ENCODE peak calls at places on chromosomes 5 and 9, in seven cellular contexts. D is HCT116, X is PC-3, B is hepatocyte, W is neural progenitor cell, I is GM23338, P is MM.1S. F is an unnamed sample.

GRCh38 chr5:159734366-159734765 is 181.9 kb upstream of the ADRA1B start:
- DNase-seq in B (no peak), X (no peak), D (no peak), P (no peak), W (no peak), I (no peak), F (no peak)

GRCh38 chr5:120396186-120396585 is 67.9 kb upstream of the PRR16 start:
- DNase-seq in B (no peak), D (no peak), X (peak), I (no peak), W (no peak), P (no peak), F (peak)

GRCh38 chr5:115379622-115380344 is 83.3 kb upstream of the CCDC112 start:
- DNase-seq in D (peak), B (no peak), I (no peak), X (peak), P (peak), W (no peak), F (no peak)

GRCh38 chr9:3243676-3244075 is 282.1 kb downstream of the RFX3 start:
- DNase-seq in X (no peak), D (no peak), W (no peak), I (no peak), P (no peak), B (no peak), F (no peak)

GRCh38 chr5:147822686-147823491 is 8.6 kb downstream of the SPINK1 start:
- DNase-seq in P (peak), I (peak), B (peak), W (peak), X (peak), D (peak), F (peak)

GRCh38 chr9:68457803-68458202 is 82.9 kb downstream of the TMEM252 start:
- DNase-seq in P (no peak), I (no peak), W (no peak), B (no peak), D (no peak), X (peak), F (no peak)

GRCh38 chr5:43338856-43339255 is 25.6 kb upstream of the HMGCS1 start:
- DNase-seq in W (no peak), B (no peak), X (no peak), P (no peak), D (no peak), I (no peak), F (no peak)

GRCh38 chr9:134365791-134366222 is 39.6 kb downstream of the RXRA start:
- DNase-seq in P (no peak), W (peak), B (peak), X (no peak), I (peak), D (no peak), F (peak)

GRCh38 chr5:151492729-151493128 is 45.3 kb downstream of the SLC36A1 start:
- DNase-seq in P (no peak), D (peak), I (no peak), X (peak), B (no peak), W (no peak), F (peak)

GRCh38 chr9:109238677-109239076 is 71.6 kb upstream of the FRRS1L start:
- DNase-seq in B (no peak), P (no peak), D (no peak), W (no peak), X (peak), I (no peak), F (peak)

GRCh38 chr5:1386274-1386717 is 41.4 kb upstream of the CLPTM1L start:
- DNase-seq in X (peak), P (peak), B (peak), D (no peak), I (peak), W (peak), F (peak)

GRCh38 chr9:109001275-109001676 is 12.0 kb downstream of the CTNNAL1 start:
- DNase-seq in B (no peak), D (peak), W (no peak), X (peak), I (no peak), P (no peak), F (peak)

GRCh38 chr5:119166026-119166425 is 95.1 kb downstream of the DMXL1 start:
- DNase-seq in X (no peak), I (peak), B (no peak), D (no peak), P (no peak), W (no peak), F (no peak)

GRCh38 chr9:15501803-15502202 is 9.0 kb downstream of the PSIP1 start:
- DNase-seq in W (no peak), D (no peak), X (no peak), P (no peak), I (no peak), B (no peak), F (no peak)

GRCh38 chr5:87653242-87653641 is 240.5 kb upstream of the CCNH start:
- DNase-seq in I (no peak), X (no peak), D (no peak), B (no peak), P (no peak), W (no peak), F (no peak)

GRCh38 chr5:140145818-140146522 is 20.2 kb downstream of the IGIP start:
- DNase-seq in D (no peak), I (peak), W (peak), B (peak), P (peak), X (peak), F (peak)

GRCh38 chr5:154444559-154445421 is 1.0 kb upstream of the SAP30L start:
- DNase-seq in B (peak), I (peak), W (peak), D (no peak), X (peak), P (peak), F (peak)

GRCh38 chr9:76379494-76379893 is 14.7 kb downstream of the RFK start:
- DNase-seq in D (no peak), W (no peak), X (peak), I (no peak), B (no peak), P (no peak), F (no peak)

GRCh38 chr5:113061851-113062631 is 85.4 kb downstream of the DCP2 start:
- DNase-seq in D (no peak), P (peak), X (peak), B (no peak), I (no peak), W (no peak), F (peak)

GRCh38 chr5:174329738-174330137 is 284.2 kb downstream of the NSG2 start:
- DNase-seq in B (no peak), D (no peak), W (no peak), P (no peak), X (no peak), I (no peak), F (peak)

GRCh38 chr5:140639093-140639821 is at the start of gene TMCO6:
- DNase-seq in B (peak), P (peak), W (peak), I (peak), D (peak), X (peak), F (peak)

GRCh38 chr5:142426129-142426641 is 101.4 kb upstream of the SPRY4 start:
- DNase-seq in P (no peak), I (no peak), B (no peak), X (peak), D (no peak), W (no peak), F (peak)

GRCh38 chr9:5760338-5760737 is 72.6 kb downstream of the ERMP1 start:
- DNase-seq in X (peak), B (no peak), P (no peak), I (no peak), W (no peak), D (no peak), F (peak)

DNA sequence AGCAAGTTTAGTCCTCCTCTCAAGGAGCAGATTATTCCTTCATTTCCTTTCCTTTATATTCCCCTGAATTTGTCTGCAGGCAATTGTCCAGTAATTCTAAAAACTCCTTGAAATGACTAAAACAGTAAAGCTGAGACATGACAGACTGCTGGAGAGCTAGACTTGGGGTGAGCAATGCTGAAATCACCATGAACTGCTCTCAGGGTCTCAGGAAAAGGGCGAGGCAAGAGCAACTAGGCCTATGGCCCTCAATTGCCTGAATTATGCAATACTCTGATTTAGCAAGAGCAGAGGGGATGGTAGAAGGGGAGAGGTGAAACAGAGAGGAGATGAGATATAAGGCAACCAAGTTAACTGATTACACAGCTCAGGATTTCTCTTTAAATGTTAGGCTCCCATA is 172.9 kb upstream of the NREP start:
- DNase-seq in P (no peak), I (no peak), D (no peak), X (peak), B (peak), W (no peak), F (peak)
- TF ChIP-seq EZH2phosphoT487 in P (no peak), I (no peak), D (no peak), X (no peak), B (no peak), W (no peak), F (no peak)

GRCh38 chr5:180988592-180988991 is at the start of gene BTNL3:
- DNase-seq in D (no peak), I (no peak), X (no peak), W (no peak), P (no peak), B (no peak), F (no peak)
- H3K4me3 ChIP-seq in D (no peak), I (no peak), X (no peak), W (no peak), P (no peak), B (no peak), F (no peak)

DNA sequence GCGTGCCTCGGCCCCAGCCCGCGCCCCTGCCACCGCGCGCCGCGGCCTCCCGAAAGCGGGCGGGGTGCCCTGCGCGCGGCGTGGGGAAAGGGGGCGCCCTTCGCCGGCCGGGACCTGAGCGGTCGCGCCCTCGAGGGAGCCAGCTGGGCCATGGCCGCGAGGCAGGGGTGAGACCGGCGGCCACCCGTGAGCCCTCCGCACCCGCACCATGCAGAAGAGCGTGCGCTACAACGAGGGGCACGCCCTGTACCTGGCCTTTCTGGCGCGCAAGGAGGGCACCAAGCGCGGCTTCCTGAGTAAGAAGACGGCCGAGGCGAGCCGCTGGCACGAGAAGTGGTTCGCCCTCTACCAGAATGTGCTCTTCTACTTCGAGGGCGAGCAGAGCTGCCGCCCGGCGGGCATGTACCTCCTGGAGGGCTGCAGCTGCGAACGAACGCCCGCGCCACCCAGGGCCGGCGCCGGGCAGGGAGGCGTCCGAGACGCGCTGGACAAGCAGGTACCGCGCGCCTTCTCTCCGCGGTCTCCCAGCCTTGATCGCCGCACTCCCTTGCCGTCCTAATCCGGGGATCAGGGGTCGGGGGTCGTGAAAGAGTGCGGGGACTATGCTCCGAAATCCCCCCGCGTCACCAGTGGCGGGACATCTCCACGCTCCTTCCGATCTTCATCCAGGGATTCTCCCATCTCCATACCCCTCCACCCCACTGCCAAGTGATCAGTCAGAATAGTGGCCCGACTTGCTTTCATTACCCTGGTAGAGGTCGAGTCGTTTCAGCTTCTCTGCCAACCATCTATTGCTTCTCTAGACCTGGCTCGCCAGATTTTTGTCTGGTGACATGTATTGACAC is 590 bp downstream of the RASGRF2 start:
- DNase-seq in I (peak), W (peak), P (no peak), D (no peak), B (peak), X (no peak), F (peak)
- TF ChIP-seq EZH2 in I (no peak), W (no peak), P (no peak), D (no peak), B (peak), X (no peak), F (no peak)

DNA sequence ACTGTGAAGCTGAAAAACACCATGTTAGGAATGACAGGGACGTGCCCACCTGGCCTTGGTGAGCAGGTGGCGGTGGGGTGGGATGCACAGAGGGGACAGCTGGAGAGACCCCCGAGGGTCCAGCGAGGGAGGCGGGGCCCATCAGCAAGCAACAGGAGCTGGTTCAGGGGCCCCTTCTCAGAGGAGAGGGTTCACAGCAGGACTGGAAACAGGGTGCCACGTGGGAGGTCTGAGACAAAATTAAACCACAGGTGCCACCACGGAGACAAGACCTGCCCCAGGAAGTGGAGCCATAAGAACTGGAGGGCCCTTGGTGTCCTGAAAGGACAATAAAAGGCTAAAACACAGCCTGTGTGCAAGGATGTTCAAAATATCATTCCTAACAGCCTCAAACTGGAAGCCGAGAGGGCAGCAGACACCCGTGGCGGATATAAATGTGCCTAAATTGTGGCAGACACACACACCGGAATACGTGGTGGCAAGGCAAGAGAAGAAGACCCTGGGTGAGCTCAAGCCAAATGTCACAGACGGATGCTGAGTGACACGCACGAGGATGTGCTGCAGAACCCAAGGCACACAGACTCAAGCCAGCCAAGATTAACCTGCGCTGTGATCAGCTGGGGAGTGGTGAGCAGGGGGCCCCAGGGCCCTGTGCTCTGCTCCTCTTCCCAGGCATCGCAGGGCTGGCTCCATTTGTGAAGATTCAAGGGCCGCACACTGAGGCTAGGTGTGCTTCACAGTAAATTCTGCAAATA is 16.6 kb downstream of the SEMA4D start:
- DNase-seq in D (no peak), I (no peak), X (no peak), W (no peak), B (no peak), P (no peak), F (no peak)
- TF ChIP-seq EZH2phosphoT487 in D (no peak), I (no peak), X (no peak), W (no peak), B (no peak), P (no peak), F (no peak)

GRCh38 chr5:58891072-58891970 is 308.4 kb downstream of the RAB3C start:
- DNase-seq in P (peak), B (peak), W (peak), D (peak), X (peak), I (peak), F (peak)
- H3K4me3 ChIP-seq in P (no peak), B (no peak), W (no peak), D (no peak), X (peak), I (no peak), F (peak)

GRCh38 chr9:136199391-136200288 is 5.3 kb downstream of the LHX3 start:
- DNase-seq in P (no peak), W (no peak), I (peak), X (no peak), D (no peak), B (no peak), F (no peak)
- TF ChIP-seq EZH2 in P (no peak), W (peak), I (peak), X (no peak), D (no peak), B (peak), F (no peak)

GRCh38 chr9:129720181-129720864 is 32.5 kb downstream of the PTGES start:
- DNase-seq in D (no peak), P (no peak), I (peak), X (peak), B (no peak), W (peak), F (no peak)
- TF ChIP-seq EZH2phosphoT487 in D (no peak), P (peak), I (no peak), X (no peak), B (no peak), W (no peak), F (no peak)

GRCh38 chr9:114167591-114168091 is 12.3 kb downstream of the COL27A1 start:
- DNase-seq in I (no peak), B (no peak), P (no peak), X (no peak), W (no peak), D (no peak), F (no peak)
- H3K4me3 ChIP-seq in I (no peak), B (no peak), P (no peak), X (no peak), W (no peak), D (no peak), F (no peak)

DNA sequence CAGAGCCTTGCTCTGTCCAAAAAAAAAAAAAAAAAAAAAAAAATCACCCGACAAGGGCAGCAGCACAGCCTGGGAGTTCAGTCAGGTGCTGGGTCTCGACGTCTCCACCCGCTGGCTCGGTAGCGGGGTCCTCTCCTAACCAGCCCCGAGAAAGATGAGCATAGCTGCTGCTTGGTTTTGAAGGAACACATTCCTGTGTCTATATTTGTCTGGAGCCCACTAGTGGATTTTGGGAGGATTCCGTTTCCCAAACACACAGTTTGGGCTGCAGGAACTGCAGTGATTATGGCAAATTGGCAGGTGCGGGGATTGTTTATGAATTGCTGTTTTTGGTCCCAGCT is 1.2 kb downstream of the OTULINL start:
- DNase-seq in P (no peak), D (no peak), B (peak), I (no peak), W (no peak), X (peak), F (peak)
- TF ChIP-seq EZH2 in P (no peak), D (no peak), B (no peak), I (no peak), W (no peak), X (no peak), F (no peak)

F was measured in GM23248.